ENCODE peak calls at places on chromosome 4, in eight cellular contexts. H, Z, J, D, Y, T, M and R are unnamed samples.

GRCh38 chr4:114109776-114110175 is 130.3 kb upstream of the ARSJ start:
- DNase-seq in H (no peak), J (no peak), T (no peak), D (no peak), Y (peak; percentile 3), Z (no peak), M (no peak), R (no peak)

GRCh38 chr4:140049024-140049923 is 104.7 kb downstream of the MAML3 start:
- DNase-seq in Z (no peak), M (peak; percentile 97), D (peak; percentile 58), J (peak; percentile 18), H (no peak), Y (peak; percentile 49), T (no peak), R (peak; percentile 15)

GRCh38 chr4:22237846-22238513 is 277.9 kb downstream of the ADGRA3 start:
- DNase-seq in Z (no peak), J (no peak), T (no peak), Y (no peak), M (no peak), D (no peak), H (no peak), R (no peak)

GRCh38 chr4:147550626-147551250 is 66.5 kb upstream of the TMEM184C start:
- DNase-seq in M (no peak), Z (no peak), D (no peak), J (peak; percentile 36), Y (peak; percentile 39), H (no peak), T (no peak), R (no peak)

GRCh38 chr4:157045507-157046127 is 30.3 kb upstream of the GLRB start:
- DNase-seq in J (no peak), M (peak; percentile 56), T (peak; percentile 13), Z (peak; percentile 6), Y (peak; percentile 75), H (no peak), D (no peak), R (no peak)

GRCh38 chr4:8709050-8709728 is 116.6 kb downstream of the CPZ start:
- DNase-seq in T (no peak), J (no peak), Z (no peak), M (no peak), H (no peak), Y (no peak), D (no peak), R (no peak)

GRCh38 chr4:18568600-18568999 is 547.0 kb upstream of the LCORL start:
- DNase-seq in H (no peak), T (no peak), Y (no peak), D (no peak), M (peak; percentile 53), J (no peak), Z (no peak), R (no peak)

GRCh38 chr4:185541251-185541671 is 6.0 kb upstream of the PDLIM3 start:
- DNase-seq in D (no peak), J (no peak), H (no peak), T (no peak), Y (no peak), Z (no peak), M (no peak), R (no peak)

GRCh38 chr4:156598138-156598681 is 373.4 kb downstream of the PDGFC start:
- DNase-seq in J (no peak), Y (no peak), Z (no peak), D (no peak), H (peak; percentile 3), M (no peak), T (no peak), R (no peak)

GRCh38 chr4:185424905-185425599 is 712 bp downstream of the UFSP2 start:
- DNase-seq in Y (peak; percentile 43), D (peak; percentile 45), H (no peak), Z (peak; percentile 7), M (no peak), J (peak; percentile 12), T (no peak), R (no peak)

GRCh38 chr4:180913750-180914149 is 1329.5 kb upstream of the TENM3 start:
- DNase-seq in H (no peak), D (no peak), M (peak; percentile 18), J (no peak), T (peak; percentile 73), Y (peak; percentile 61), Z (no peak), R (no peak)

GRCh38 chr4:80268081-80268823 is 1.8 kb downstream of the FGF5 start:
- DNase-seq in J (no peak), M (peak; percentile 84), H (no peak), Z (no peak), T (no peak), D (no peak), Y (peak; percentile 47), R (no peak)

GRCh38 chr4:185369729-185370128 is 26.0 kb downstream of the LRP2BP start:
- DNase-seq in T (no peak), D (no peak), Z (no peak), Y (peak; percentile 19), M (no peak), H (no peak), J (no peak), R (no peak)

GRCh38 chr4:26873391-26874026 is 12.9 kb downstream of the STIM2 start:
- DNase-seq in J (no peak), D (peak; percentile 56), Z (no peak), H (no peak), T (no peak), Y (no peak), M (no peak), R (peak; percentile 66)

GRCh38 chr4:85595098-85595775 is 120.3 kb downstream of the ARHGAP24 start:
- DNase-seq in T (no peak), Y (no peak), Z (no peak), H (no peak), J (no peak), D (no peak), M (no peak), R (no peak)

GRCh38 chr4:101853028-101853427 is 62.5 kb downstream of the BANK1 start:
- DNase-seq in M (no peak), T (no peak), D (peak; percentile 22), Z (no peak), H (no peak), J (no peak), Y (no peak), R (no peak)

GRCh38 chr4:165464813-165465381 is 86.1 kb downstream of the CPE start:
- DNase-seq in T (peak; percentile 26), M (peak; percentile 44), H (no peak), J (no peak), D (peak; percentile 63), Y (peak; percentile 57), Z (peak; percentile 66), R (peak; percentile 14)

GRCh38 chr4:141402696-141403095 is 182.0 kb downstream of the ZNF330 start:
- DNase-seq in J (no peak), Z (no peak), D (no peak), T (no peak), H (no peak), M (no peak), Y (no peak), R (no peak)

GRCh38 chr4:36386691-36387090 is 105.3 kb downstream of the DTHD1 start:
- DNase-seq in J (no peak), H (no peak), Y (no peak), M (peak; percentile 18), D (no peak), T (no peak), Z (no peak), R (no peak)

GRCh38 chr4:48898733-48899431 is 7.7 kb downstream of the OCIAD2 start:
- DNase-seq in M (peak; percentile 42), Z (peak; percentile 53), D (peak; percentile 12), Y (no peak), T (no peak), J (no peak), H (no peak), R (no peak)